ENCODE peak calls at places on chromosomes 2 and 18, in eight cellular contexts. Q, L, P, O, X, H, C and W are unnamed samples.
A peak's percentile ranks its signal among the peaks of the same experiment; 100 is the strongest.

GRCh38 chr18:63128242-63128967 is 191.2 kb downstream of the BCL2 start:
- DNase-seq in L (no peak), Q (no peak), C (no peak), H (no peak), P (no peak), X (no peak), O (no peak), W (no peak)

GRCh38 chr2:134858245-134858644 is 19.8 kb downstream of the ACMSD start:
- DNase-seq in O (no peak), H (no peak), C (no peak), P (no peak), L (no peak), X (no peak), Q (no peak), W (no peak)

GRCh38 chr18:36295880-36296301 is 1.6 kb upstream of the FHOD3 start:
- DNase-seq in Q (no peak), L (no peak), O (no peak), P (no peak), H (no peak), X (no peak), C (no peak), W (no peak)

GRCh38 chr2:30308280-30308679 is 76.9 kb downstream of the LBH start:
- DNase-seq in H (no peak), L (no peak), P (no peak), O (no peak), C (no peak), X (no peak), Q (no peak), W (no peak)

GRCh38 chr2:23430263-23430662 is 45.3 kb downstream of the KLHL29 start:
- DNase-seq in X (no peak), P (peak; percentile 91), L (no peak), O (no peak), Q (no peak), H (no peak), C (no peak), W (no peak)

GRCh38 chr18:60978338-60978737 is 354.9 kb upstream of the CDH20 start:
- DNase-seq in X (no peak), P (peak; percentile 15), O (no peak), C (no peak), L (no peak), Q (no peak), H (no peak), W (no peak)

GRCh38 chr2:215899111-215900074 is 114.0 kb downstream of the MREG start:
- DNase-seq in H (no peak), P (no peak), X (no peak), Q (no peak), C (no peak), O (no peak), L (no peak), W (no peak)

GRCh38 chr2:148917431-148917830 is 42.4 kb downstream of the KIF5C start:
- DNase-seq in P (no peak), C (no peak), O (no peak), X (no peak), L (no peak), H (no peak), Q (no peak), W (no peak)

GRCh38 chr2:216491757-216492635 is 6.6 kb upstream of the RPL37A start:
- DNase-seq in H (no peak), Q (no peak), X (no peak), C (no peak), L (no peak), O (no peak), P (no peak), W (no peak)

GRCh38 chr18:10748641-10749040 is 222.8 kb downstream of the NAPG start:
- DNase-seq in H (no peak), Q (no peak), L (no peak), O (no peak), P (no peak), X (no peak), C (no peak), W (no peak)

GRCh38 chr2:1496394-1496821 is 83.1 kb downstream of the TPO start:
- DNase-seq in L (no peak), O (no peak), Q (no peak), P (no peak), C (no peak), H (no peak), X (no peak), W (no peak)

GRCh38 chr2:236259371-236259770 is 4.8 kb downstream of the ASB18 start:
- DNase-seq in X (no peak), O (no peak), P (no peak), H (no peak), Q (no peak), C (no peak), L (no peak), W (no peak)

GRCh38 chr2:55885129-55885943 is 38.2 kb downstream of the EFEMP1 start:
- DNase-seq in O (no peak), C (no peak), P (peak; percentile 65), X (no peak), H (no peak), L (no peak), Q (no peak), W (no peak)

GRCh38 chr2:161208527-161209139 is 48.4 kb downstream of the TANK start:
- DNase-seq in C (no peak), P (peak; percentile 38), X (no peak), H (no peak), O (no peak), Q (no peak), L (no peak), W (no peak)

GRCh38 chr2:85132834-85133637 is at the start of gene TCF7L1:
- DNase-seq in P (peak; percentile 72), Q (peak; percentile 20), H (no peak), X (peak; percentile 82), O (peak; percentile 91), C (peak; percentile 87), L (peak; percentile 88), W (peak; percentile 32)
- H3K27ac ChIP-seq in P (peak within 1 kb of the TSS; percentile 39), Q (no peak within 1 kb of the TSS), H (no peak within 1 kb of the TSS), X (peak within 1 kb of the TSS; percentile 75), O (peak within 1 kb of the TSS; percentile 65), C (no peak within 1 kb of the TSS), L (peak within 1 kb of the TSS; percentile 72), W (no peak within 1 kb of the TSS)

DNA sequence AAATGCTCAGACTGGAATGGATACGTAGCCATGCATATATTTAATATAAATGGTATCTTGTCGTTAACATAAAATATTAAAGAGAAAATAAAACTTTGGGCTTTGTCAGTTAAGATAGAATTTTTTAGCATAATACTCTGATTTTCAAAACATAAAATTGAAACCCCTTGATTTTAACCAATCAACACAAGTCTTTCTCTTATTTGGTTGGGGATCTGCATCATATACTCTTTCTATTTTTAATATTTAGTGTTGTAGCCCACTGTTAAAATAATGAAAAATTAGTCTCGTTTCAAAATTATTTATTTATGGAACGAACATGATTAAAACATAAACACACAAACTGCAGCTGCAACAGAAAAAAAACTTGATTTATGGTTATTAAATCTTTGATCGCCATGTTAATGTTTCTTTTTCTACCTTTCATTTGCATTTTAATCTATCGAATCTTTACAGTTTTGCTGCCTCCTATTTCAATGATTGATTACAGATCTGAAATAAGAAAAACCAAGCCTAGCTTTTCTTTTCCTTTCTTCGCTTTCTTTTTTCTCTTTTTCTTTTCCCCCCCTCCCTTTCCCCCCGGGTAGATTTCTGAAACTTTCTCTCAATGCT is 145.5 kb downstream of the MEIS1 start:
- DNase-seq in O (no peak), C (no peak), L (no peak), Q (no peak), X (no peak), P (no peak), H (no peak), W (no peak)
- H3K27ac ChIP-seq in O (no peak overlapping the region), C (peak overlapping the region; percentile 93), L (peak overlapping the region; percentile 89), Q (no peak overlapping the region), X (peak overlapping the region; percentile 89), P (peak overlapping the region; percentile 90), H (no peak overlapping the region), W (no peak overlapping the region)

GRCh38 chr2:2744958-2745715 is 414.1 kb upstream of the MYT1L start:
- DNase-seq in H (no peak), Q (no peak), O (no peak), X (no peak), C (peak; percentile 35), L (no peak), P (no peak), W (no peak)

GRCh38 chr2:2742745-2743144 is 411.7 kb upstream of the MYT1L start:
- DNase-seq in P (no peak), Q (no peak), C (no peak), H (no peak), X (no peak), O (no peak), L (no peak), W (no peak)

GRCh38 chr2:2746731-2747130 is 415.7 kb upstream of the MYT1L start:
- DNase-seq in X (no peak), P (no peak), L (no peak), O (no peak), Q (no peak), H (no peak), C (peak; percentile 25), W (no peak)

GRCh38 chr2:2740238-2740775 is 409.2 kb upstream of the MYT1L start:
- DNase-seq in X (no peak), Q (no peak), C (no peak), O (no peak), P (no peak), L (no peak), H (no peak), W (no peak)

DNA sequence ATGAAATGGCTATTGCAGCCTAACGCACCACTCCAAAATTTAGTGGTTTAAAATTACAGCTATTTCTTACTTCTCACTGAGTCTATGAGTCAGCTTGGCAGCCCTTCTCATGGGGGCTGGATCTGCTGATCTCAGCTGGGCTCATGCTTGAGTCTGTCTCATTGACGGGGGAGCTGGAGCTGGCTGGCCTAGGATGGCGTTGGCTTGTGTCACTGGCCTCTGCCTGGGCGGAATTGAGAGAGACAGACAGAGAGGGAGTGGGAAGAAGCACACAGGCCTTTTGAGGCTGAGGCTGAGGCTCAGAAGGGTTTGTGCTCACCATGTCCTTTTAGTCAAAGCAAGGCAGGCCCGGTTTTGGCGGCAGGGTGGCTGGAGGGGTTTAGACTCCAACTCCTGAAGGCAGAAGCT is 412.1 kb upstream of the MYT1L start:
- DNase-seq in P (no peak), C (peak; percentile 42), L (no peak), H (no peak), O (no peak), Q (no peak), X (no peak), W (peak; percentile 15)
- H3K27ac ChIP-seq in P (no peak overlapping the region), C (no peak overlapping the region), L (no peak overlapping the region), H (no peak overlapping the region), O (no peak overlapping the region), Q (no peak overlapping the region), X (no peak overlapping the region), W (no peak overlapping the region)

DNA sequence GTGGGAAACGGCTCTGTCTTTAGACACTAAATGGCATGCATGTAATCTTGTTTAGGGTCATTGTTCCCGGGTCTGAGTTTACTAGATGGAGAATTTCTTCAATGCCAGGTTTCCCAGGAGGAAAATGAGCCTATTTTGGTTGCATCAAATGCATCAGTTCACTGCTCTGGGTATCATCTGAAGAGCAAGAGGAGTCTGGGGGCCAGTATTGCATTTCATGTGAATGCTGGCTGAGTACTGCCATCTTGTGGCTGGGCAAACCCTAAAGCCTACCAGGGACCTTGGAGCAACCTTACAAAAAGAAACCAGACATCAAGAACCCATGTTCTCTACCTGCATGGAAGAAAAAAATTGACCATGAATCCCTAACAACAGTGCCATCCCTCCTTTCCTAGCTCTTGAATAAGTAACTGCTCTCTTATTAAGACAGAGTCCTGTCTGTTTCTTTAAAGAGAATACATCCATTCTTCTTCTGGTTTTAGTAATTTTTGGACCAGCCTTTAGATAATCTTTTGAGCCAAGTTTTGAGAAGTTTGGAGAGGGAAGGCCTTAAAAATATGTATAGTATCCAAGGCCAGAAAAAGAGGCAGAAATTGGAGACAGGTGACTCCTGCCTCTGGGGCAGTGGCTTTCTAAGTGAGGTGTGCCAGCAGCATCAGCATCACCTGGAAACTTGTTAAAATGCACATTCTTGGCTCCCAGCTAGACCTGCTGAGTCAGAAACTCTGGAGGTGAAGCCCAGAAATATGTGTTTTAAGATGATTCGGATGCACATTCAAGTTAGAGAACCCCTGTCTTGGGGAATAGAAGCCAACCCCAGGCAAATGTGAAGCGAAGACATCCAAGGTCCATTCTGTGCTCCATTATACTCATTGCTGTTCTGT is 261.0 kb upstream of the CXCR4 start:
- DNase-seq in P (no peak), Q (peak; percentile 74), L (no peak), O (peak; percentile 64), H (peak; percentile 81), X (peak; percentile 14), C (no peak), W (no peak)
- H3K27ac ChIP-seq in P (no peak overlapping the region), Q (no peak overlapping the region), L (no peak overlapping the region), O (no peak overlapping the region), H (no peak overlapping the region), X (no peak overlapping the region), C (no peak overlapping the region), W (no peak overlapping the region)